ENCODE peak calls at places on chromosomes 6 and 20, in eight cellular contexts. One of them, this sample, is unnamed.

GRCh38 chr6:113860165-113860955 is 3.2 kb downstream of the MARCKS start:
- DNase-seq in A549: no peak
- DNase-seq in brain microvascular endothelial cell: no peak
- DNase-seq in Panc1: no peak
- DNase-seq in body of pancreas: peak; percentile 31
- DNase-seq in D721Med: no peak
- DNase-seq in neural progenitor cell: peak; percentile 43
- DNase-seq in H1: no peak
- DNase-seq in this sample: peak; percentile 4

GRCh38 chr20:36252511-36252910 is 16.2 kb downstream of the AAR2 start:
- DNase-seq in brain microvascular endothelial cell: no peak
- DNase-seq in neural progenitor cell: no peak
- DNase-seq in Panc1: no peak
- DNase-seq in body of pancreas: no peak
- DNase-seq in A549: no peak
- DNase-seq in H1: no peak
- DNase-seq in D721Med: no peak
- DNase-seq in this sample: no peak

GRCh38 chr6:134295953-134296553 is 21.9 kb downstream of the SGK1 start:
- DNase-seq in D721Med: no peak
- DNase-seq in A549: peak; percentile 82
- DNase-seq in H1: no peak
- DNase-seq in body of pancreas: no peak
- DNase-seq in Panc1: peak; percentile 45
- DNase-seq in brain microvascular endothelial cell: peak; percentile 100
- DNase-seq in neural progenitor cell: no peak
- DNase-seq in this sample: no peak

GRCh38 chr6:44277763-44278162 is 7.5 kb downstream of the TMEM151B start:
- DNase-seq in neural progenitor cell: no peak
- DNase-seq in brain microvascular endothelial cell: no peak
- DNase-seq in H1: no peak
- DNase-seq in D721Med: no peak
- DNase-seq in body of pancreas: no peak
- DNase-seq in A549: no peak
- DNase-seq in Panc1: no peak
- DNase-seq in this sample: no peak

GRCh38 chr20:9955646-9956045 is 79.1 kb upstream of the ANKEF1 start:
- DNase-seq in D721Med: no peak
- DNase-seq in brain microvascular endothelial cell: peak; percentile 4
- DNase-seq in Panc1: no peak
- DNase-seq in body of pancreas: no peak
- DNase-seq in neural progenitor cell: no peak
- DNase-seq in H1: no peak
- DNase-seq in A549: no peak
- DNase-seq in this sample: no peak

GRCh38 chr20:21326700-21327099 is 23.6 kb downstream of the XRN2 start:
- DNase-seq in H1: no peak
- DNase-seq in Panc1: no peak
- DNase-seq in brain microvascular endothelial cell: no peak
- DNase-seq in A549: no peak
- DNase-seq in body of pancreas: no peak
- DNase-seq in D721Med: no peak
- DNase-seq in neural progenitor cell: no peak
- DNase-seq in this sample: no peak

GRCh38 chr6:69980624-69981023 is 114.3 kb downstream of the COL19A1 start:
- DNase-seq in neural progenitor cell: no peak
- DNase-seq in H1: no peak
- DNase-seq in body of pancreas: no peak
- DNase-seq in A549: no peak
- DNase-seq in D721Med: no peak
- DNase-seq in brain microvascular endothelial cell: no peak
- DNase-seq in Panc1: no peak
- DNase-seq in this sample: no peak

GRCh38 chr20:32429745-32430360 is 71.7 kb downstream of the ASXL1 start:
- DNase-seq in H1: no peak
- DNase-seq in A549: no peak
- DNase-seq in body of pancreas: no peak
- DNase-seq in D721Med: no peak
- DNase-seq in brain microvascular endothelial cell: no peak
- DNase-seq in neural progenitor cell: no peak
- DNase-seq in Panc1: no peak
- DNase-seq in this sample: no peak

GRCh38 chr20:32979201-32979998 is 24.8 kb downstream of the SUN5 start:
- DNase-seq in brain microvascular endothelial cell: no peak
- DNase-seq in Panc1: no peak
- DNase-seq in body of pancreas: no peak
- DNase-seq in neural progenitor cell: no peak
- DNase-seq in H1: no peak
- DNase-seq in A549: no peak
- DNase-seq in D721Med: no peak
- DNase-seq in this sample: no peak

GRCh38 chr6:26264547-26264946 is 100.5 kb upstream of the BTN3A2 start:
- DNase-seq in H1: no peak
- DNase-seq in neural progenitor cell: peak; percentile 49
- DNase-seq in body of pancreas: no peak
- DNase-seq in A549: no peak
- DNase-seq in brain microvascular endothelial cell: no peak
- DNase-seq in D721Med: no peak
- DNase-seq in Panc1: no peak
- DNase-seq in this sample: no peak

GRCh38 chr6:154710689-154711088 is 22.5 kb upstream of the SCAF8 start:
- DNase-seq in D721Med: no peak
- DNase-seq in brain microvascular endothelial cell: no peak
- DNase-seq in body of pancreas: no peak
- DNase-seq in Panc1: no peak
- DNase-seq in A549: no peak
- DNase-seq in H1: no peak
- DNase-seq in neural progenitor cell: no peak
- DNase-seq in this sample: no peak

GRCh38 chr6:97186416-97186999 is 96.5 kb downstream of the MMS22L start:
- DNase-seq in D721Med: no peak
- DNase-seq in brain microvascular endothelial cell: peak; percentile 64
- DNase-seq in H1: peak; percentile 9
- DNase-seq in neural progenitor cell: peak; percentile 86
- DNase-seq in body of pancreas: peak; percentile 79
- DNase-seq in A549: peak; percentile 6
- DNase-seq in Panc1: peak; percentile 38
- DNase-seq in this sample: peak; percentile 73

GRCh38 chr20:44537993-44538392 is 16.1 kb upstream of the SERINC3 start:
- DNase-seq in A549: no peak
- DNase-seq in body of pancreas: no peak
- DNase-seq in Panc1: no peak
- DNase-seq in H1: no peak
- DNase-seq in D721Med: no peak
- DNase-seq in neural progenitor cell: no peak
- DNase-seq in brain microvascular endothelial cell: no peak
- DNase-seq in this sample: no peak

GRCh38 chr6:126268087-126268486 is 71.8 kb upstream of the CENPW start:
- DNase-seq in A549: no peak
- DNase-seq in body of pancreas: no peak
- DNase-seq in neural progenitor cell: peak; percentile 1
- DNase-seq in Panc1: no peak
- DNase-seq in brain microvascular endothelial cell: no peak
- DNase-seq in D721Med: no peak
- DNase-seq in H1: no peak
- DNase-seq in this sample: peak; percentile 42

GRCh38 chr20:25250508-25250907 is 2.6 kb downstream of the PYGB start:
- DNase-seq in neural progenitor cell: no peak
- DNase-seq in Panc1: no peak
- DNase-seq in body of pancreas: no peak
- DNase-seq in H1: no peak
- DNase-seq in A549: no peak
- DNase-seq in brain microvascular endothelial cell: no peak
- DNase-seq in D721Med: no peak
- DNase-seq in this sample: no peak

GRCh38 chr6:166739655-166740318 is 112.7 kb upstream of the RPS6KA2 start:
- DNase-seq in H1: no peak
- DNase-seq in brain microvascular endothelial cell: no peak
- DNase-seq in D721Med: no peak
- DNase-seq in body of pancreas: no peak
- DNase-seq in A549: no peak
- DNase-seq in neural progenitor cell: no peak
- DNase-seq in Panc1: no peak
- DNase-seq in this sample: no peak

GRCh38 chr20:49511788-49512525 is 29.5 kb upstream of the KCNB1 start:
- DNase-seq in Panc1: no peak
- DNase-seq in neural progenitor cell: no peak
- DNase-seq in D721Med: no peak
- DNase-seq in H1: no peak
- DNase-seq in brain microvascular endothelial cell: no peak
- DNase-seq in body of pancreas: no peak
- DNase-seq in A549: no peak
- DNase-seq in this sample: no peak

GRCh38 chr20:49510562-49511117 is 28.2 kb upstream of the KCNB1 start:
- DNase-seq in A549: no peak
- DNase-seq in brain microvascular endothelial cell: peak; percentile 45
- DNase-seq in body of pancreas: peak; percentile 41
- DNase-seq in Panc1: no peak
- DNase-seq in neural progenitor cell: no peak
- DNase-seq in H1: no peak
- DNase-seq in D721Med: no peak
- DNase-seq in this sample: no peak

GRCh38 chr20:49507741-49508434 is 25.4 kb upstream of the KCNB1 start:
- DNase-seq in brain microvascular endothelial cell: no peak
- DNase-seq in Panc1: no peak
- DNase-seq in neural progenitor cell: peak; percentile 20
- DNase-seq in D721Med: no peak
- DNase-seq in H1: no peak
- DNase-seq in A549: no peak
- DNase-seq in body of pancreas: no peak
- DNase-seq in this sample: no peak

GRCh38 chr20:49505518-49505917 is 23.1 kb upstream of the KCNB1 start:
- DNase-seq in D721Med: no peak
- DNase-seq in H1: no peak
- DNase-seq in brain microvascular endothelial cell: peak; percentile 48
- DNase-seq in Panc1: no peak
- DNase-seq in neural progenitor cell: peak; percentile 97
- DNase-seq in A549: no peak
- DNase-seq in body of pancreas: peak; percentile 31
- DNase-seq in this sample: peak; percentile 90

DNA sequence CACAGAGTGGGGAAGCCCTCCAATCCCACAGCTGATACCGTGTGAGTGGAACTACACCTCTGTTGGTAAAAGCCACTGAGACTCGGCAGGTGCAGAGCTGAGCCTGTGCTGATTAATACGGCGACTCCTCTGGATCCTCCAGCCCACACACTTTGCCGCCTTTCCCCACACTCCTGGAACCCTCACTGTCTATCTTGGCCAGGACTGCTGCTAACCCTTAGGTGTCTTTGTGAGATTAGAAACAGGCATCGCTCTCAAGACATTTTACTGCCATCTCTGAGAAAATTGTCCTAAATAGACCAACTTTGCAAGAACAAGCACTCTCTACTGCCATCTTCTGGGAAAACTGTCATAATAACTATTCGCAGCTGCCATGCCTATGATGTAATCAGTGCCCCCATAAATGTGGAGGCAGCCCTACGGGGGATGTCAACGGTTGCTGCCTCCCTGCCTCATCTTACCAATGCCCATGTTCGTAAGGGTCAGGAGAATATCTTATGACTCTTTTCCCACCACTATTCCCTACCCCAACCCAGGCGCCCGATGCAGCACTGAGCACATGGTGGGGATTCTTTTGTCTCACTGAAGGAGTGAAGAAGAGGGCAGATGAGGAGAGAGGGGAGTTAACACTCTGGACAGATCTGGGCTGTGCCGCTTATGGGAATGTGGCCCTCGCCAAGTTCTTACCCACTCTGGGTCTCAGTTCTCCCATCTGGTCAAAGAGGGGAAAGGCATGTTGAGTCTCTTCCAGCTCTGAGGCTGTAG is 26.1 kb upstream of the KCNB1 start:
- DNase-seq in A549: peak; percentile 61
- DNase-seq in body of pancreas: no peak
- DNase-seq in Panc1: no peak
- DNase-seq in brain microvascular endothelial cell: peak; percentile 13
- DNase-seq in H1: no peak
- DNase-seq in neural progenitor cell: peak; percentile 76
- DNase-seq in D721Med: peak; percentile 70
- DNase-seq in this sample: peak; percentile 28
- TF ChIP-seq CTCF in A549: peak; percentile 81
- TF ChIP-seq CTCF in body of pancreas: peak; percentile 50
- TF ChIP-seq CTCF in Panc1: peak; percentile 79
- TF ChIP-seq CTCF in brain microvascular endothelial cell: peak; percentile 62
- TF ChIP-seq CTCF in H1: peak; percentile 67
- TF ChIP-seq CTCF in neural progenitor cell: peak; percentile 62
- TF ChIP-seq CTCF in D721Med: peak; percentile 57
- TF ChIP-seq CTCF in this sample: peak; percentile 48

DNA sequence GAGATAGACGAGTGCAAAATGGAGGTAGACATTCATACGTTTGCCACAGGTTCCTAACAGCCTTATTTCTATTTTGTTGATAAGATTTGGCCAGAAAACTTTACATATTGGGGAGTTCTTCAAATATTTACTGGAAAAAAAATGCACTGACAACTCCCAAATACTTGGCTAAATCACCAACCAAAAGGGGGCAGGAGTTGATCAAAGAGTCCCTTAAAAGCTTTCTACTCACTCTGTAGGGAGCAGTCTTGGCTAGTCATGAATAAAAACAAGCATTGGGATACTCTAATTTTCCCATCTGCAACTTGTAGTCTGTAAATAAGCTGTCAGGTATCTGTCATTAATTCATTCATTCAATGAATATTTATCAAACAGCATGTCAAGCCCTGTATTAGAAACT is 18.4 kb downstream of the TENT5A start:
- DNase-seq in H1: no peak
- DNase-seq in A549: no peak
- DNase-seq in brain microvascular endothelial cell: no peak
- DNase-seq in body of pancreas: no peak
- DNase-seq in neural progenitor cell: no peak
- DNase-seq in D721Med: no peak
- DNase-seq in Panc1: no peak
- DNase-seq in this sample: no peak
- TF ChIP-seq CTCF in H1: peak; percentile 30
- TF ChIP-seq CTCF in A549: no peak
- TF ChIP-seq CTCF in brain microvascular endothelial cell: no peak
- TF ChIP-seq CTCF in body of pancreas: peak; percentile 27
- TF ChIP-seq CTCF in neural progenitor cell: peak; percentile 26
- TF ChIP-seq CTCF in D721Med: peak; percentile 30
- TF ChIP-seq CTCF in Panc1: no peak
- TF ChIP-seq CTCF in this sample: no peak

GRCh38 chr6:99282479-99283062 is 66.9 kb downstream of the FAXC start:
- DNase-seq in brain microvascular endothelial cell: no peak
- DNase-seq in H1: no peak
- DNase-seq in D721Med: no peak
- DNase-seq in neural progenitor cell: peak; percentile 13
- DNase-seq in Panc1: no peak
- DNase-seq in body of pancreas: no peak
- DNase-seq in A549: no peak
- DNase-seq in this sample: no peak
- TF ChIP-seq CTCF in brain microvascular endothelial cell: peak; percentile 56
- TF ChIP-seq CTCF in H1: no peak
- TF ChIP-seq CTCF in D721Med: peak; percentile 52
- TF ChIP-seq CTCF in neural progenitor cell: peak; percentile 56
- TF ChIP-seq CTCF in Panc1: peak; percentile 70
- TF ChIP-seq CTCF in body of pancreas: peak; percentile 41
- TF ChIP-seq CTCF in A549: peak; percentile 48
- TF ChIP-seq CTCF in this sample: peak; percentile 36

DNA sequence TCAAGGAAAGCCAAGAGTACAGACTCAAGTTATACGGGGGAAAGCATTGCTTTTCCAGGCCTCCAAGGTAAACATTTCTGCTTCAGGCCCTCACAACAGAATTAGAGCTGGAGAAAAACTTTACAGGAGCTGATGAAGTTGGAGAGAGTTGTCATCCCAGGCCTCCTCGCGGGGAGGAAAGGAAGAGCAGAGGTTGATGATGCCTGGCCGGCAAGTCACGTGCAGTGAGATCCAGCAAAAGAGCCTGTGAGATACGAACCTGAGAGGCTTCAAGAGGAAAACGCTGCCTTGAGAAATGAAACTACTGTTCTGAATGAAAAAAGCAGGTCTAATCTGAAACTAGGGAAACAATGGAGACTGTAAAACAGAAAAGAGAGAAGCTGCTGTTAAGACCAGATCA is 122.9 kb downstream of the FAM120B start:
- DNase-seq in D721Med: no peak
- DNase-seq in body of pancreas: no peak
- DNase-seq in neural progenitor cell: no peak
- DNase-seq in brain microvascular endothelial cell: no peak
- DNase-seq in Panc1: no peak
- DNase-seq in A549: no peak
- DNase-seq in H1: no peak
- DNase-seq in this sample: no peak
- TF ChIP-seq CTCF in D721Med: no peak
- TF ChIP-seq CTCF in body of pancreas: no peak
- TF ChIP-seq CTCF in neural progenitor cell: no peak
- TF ChIP-seq CTCF in brain microvascular endothelial cell: peak; percentile 41
- TF ChIP-seq CTCF in Panc1: no peak
- TF ChIP-seq CTCF in A549: no peak
- TF ChIP-seq CTCF in H1: no peak
- TF ChIP-seq CTCF in this sample: no peak